ENCODE peak calls at places on chromosomes 1 and 21, in four cellular contexts. One of them, this sample, is unnamed.

GRCh38 chr1:239587066-239587465 is 200.7 kb downstream of the CHRM3 start:
- DNase-seq in HuH-7: no peak
- DNase-seq in MM.1S: no peak
- DNase-seq in activated gamma-delta T cell treated with Interleukin-2 at 50 U/mL for 16 hours: peak; percentile 12
- DNase-seq in this sample: no peak

GRCh38 chr1:183039985-183040447 is 16.8 kb downstream of the LAMC1 start:
- DNase-seq in MM.1S: no peak
- DNase-seq in HuH-7: no peak
- DNase-seq in activated gamma-delta T cell treated with Interleukin-2 at 50 U/mL for 16 hours: no peak
- DNase-seq in this sample: no peak

GRCh38 chr21:42311816-42312625 is 3.2 kb downstream of the TFF3 start:
- DNase-seq in activated gamma-delta T cell treated with Interleukin-2 at 50 U/mL for 16 hours: no peak
- DNase-seq in HuH-7: no peak
- DNase-seq in MM.1S: no peak
- DNase-seq in this sample: no peak

GRCh38 chr1:62437273-62437945 is 560 bp downstream of the USP1 start:
- DNase-seq in MM.1S: peak; percentile 28
- DNase-seq in HuH-7: peak; percentile 17
- DNase-seq in activated gamma-delta T cell treated with Interleukin-2 at 50 U/mL for 16 hours: peak; percentile 31
- DNase-seq in this sample: peak; percentile 27

GRCh38 chr1:155207578-155208405 is at the start of gene THBS3:
- DNase-seq in HuH-7: no peak
- DNase-seq in MM.1S: no peak
- DNase-seq in activated gamma-delta T cell treated with Interleukin-2 at 50 U/mL for 16 hours: no peak
- DNase-seq in this sample: no peak

GRCh38 chr1:245717611-245718010 is 562.8 kb downstream of the KIF26B start:
- DNase-seq in activated gamma-delta T cell treated with Interleukin-2 at 50 U/mL for 16 hours: no peak
- DNase-seq in HuH-7: no peak
- DNase-seq in MM.1S: no peak
- DNase-seq in this sample: no peak

GRCh38 chr1:225290244-225290643 is 137.6 kb downstream of the LBR start:
- DNase-seq in HuH-7: no peak
- DNase-seq in activated gamma-delta T cell treated with Interleukin-2 at 50 U/mL for 16 hours: no peak
- DNase-seq in MM.1S: no peak
- DNase-seq in this sample: no peak

GRCh38 chr1:113758631-113759340 is 500 bp downstream of the PHTF1 start:
- DNase-seq in activated gamma-delta T cell treated with Interleukin-2 at 50 U/mL for 16 hours: peak; percentile 47
- DNase-seq in MM.1S: peak; percentile 42
- DNase-seq in HuH-7: peak; percentile 60
- DNase-seq in this sample: peak; percentile 71

GRCh38 chr1:227779021-227779441 is 36.4 kb upstream of the PRSS38 start:
- DNase-seq in MM.1S: no peak
- DNase-seq in HuH-7: no peak
- DNase-seq in activated gamma-delta T cell treated with Interleukin-2 at 50 U/mL for 16 hours: no peak
- DNase-seq in this sample: no peak

GRCh38 chr1:238409191-238409846 is 518.6 kb upstream of the ZP4 start:
- DNase-seq in activated gamma-delta T cell treated with Interleukin-2 at 50 U/mL for 16 hours: no peak
- DNase-seq in HuH-7: no peak
- DNase-seq in MM.1S: no peak
- DNase-seq in this sample: no peak

GRCh38 chr1:31027693-31028526 is 37.6 kb downstream of the PUM1 start:
- DNase-seq in activated gamma-delta T cell treated with Interleukin-2 at 50 U/mL for 16 hours: no peak
- DNase-seq in MM.1S: no peak
- DNase-seq in HuH-7: no peak
- DNase-seq in this sample: no peak

GRCh38 chr1:206447079-206447780 is 23.0 kb upstream of the IKBKE start:
- DNase-seq in activated gamma-delta T cell treated with Interleukin-2 at 50 U/mL for 16 hours: no peak
- DNase-seq in MM.1S: no peak
- DNase-seq in HuH-7: no peak
- DNase-seq in this sample: no peak

GRCh38 chr1:98121661-98122060 is 200.8 kb upstream of the DPYD start:
- DNase-seq in activated gamma-delta T cell treated with Interleukin-2 at 50 U/mL for 16 hours: no peak
- DNase-seq in HuH-7: no peak
- DNase-seq in MM.1S: no peak
- DNase-seq in this sample: no peak

GRCh38 chr1:204077979-204078696 is 5.2 kb downstream of the SOX13 start:
- DNase-seq in activated gamma-delta T cell treated with Interleukin-2 at 50 U/mL for 16 hours: no peak
- DNase-seq in MM.1S: no peak
- DNase-seq in HuH-7: peak; percentile 50
- DNase-seq in this sample: no peak

GRCh38 chr1:151461694-151462093 is 2.4 kb upstream of the POGZ start:
- DNase-seq in activated gamma-delta T cell treated with Interleukin-2 at 50 U/mL for 16 hours: no peak
- DNase-seq in MM.1S: no peak
- DNase-seq in HuH-7: no peak
- DNase-seq in this sample: no peak

GRCh38 chr1:8752921-8753713 is 64.3 kb downstream of the RERE start:
- DNase-seq in MM.1S: no peak
- DNase-seq in activated gamma-delta T cell treated with Interleukin-2 at 50 U/mL for 16 hours: no peak
- DNase-seq in HuH-7: no peak
- DNase-seq in this sample: no peak

GRCh38 chr1:48817505-48818114 is 40.9 kb upstream of the BEND5 start:
- DNase-seq in MM.1S: peak; percentile 55
- DNase-seq in activated gamma-delta T cell treated with Interleukin-2 at 50 U/mL for 16 hours: no peak
- DNase-seq in HuH-7: peak; percentile 15
- DNase-seq in this sample: peak; percentile 62

GRCh38 chr1:224873645-224874369 is 55.7 kb upstream of the DNAH14 start:
- DNase-seq in HuH-7: no peak
- DNase-seq in MM.1S: no peak
- DNase-seq in activated gamma-delta T cell treated with Interleukin-2 at 50 U/mL for 16 hours: no peak
- DNase-seq in this sample: no peak

GRCh38 chr1:31408788-31409318 is 4.2 kb upstream of the SERINC2 start:
- DNase-seq in MM.1S: no peak
- DNase-seq in activated gamma-delta T cell treated with Interleukin-2 at 50 U/mL for 16 hours: no peak
- DNase-seq in HuH-7: no peak
- DNase-seq in this sample: no peak

GRCh38 chr1:226681652-226682493 is 57.2 kb downstream of the ITPKB start:
- DNase-seq in MM.1S: no peak
- DNase-seq in activated gamma-delta T cell treated with Interleukin-2 at 50 U/mL for 16 hours: no peak
- DNase-seq in HuH-7: no peak
- DNase-seq in this sample: no peak

GRCh38 chr1:1298861-1299685 is 8.7 kb downstream of the ACAP3 start:
- DNase-seq in MM.1S: no peak
- DNase-seq in activated gamma-delta T cell treated with Interleukin-2 at 50 U/mL for 16 hours: no peak
- DNase-seq in HuH-7: no peak
- DNase-seq in this sample: no peak

GRCh38 chr1:244779410-244779809 is 56.0 kb upstream of the COX20 start:
- DNase-seq in MM.1S: no peak
- DNase-seq in activated gamma-delta T cell treated with Interleukin-2 at 50 U/mL for 16 hours: no peak
- DNase-seq in HuH-7: no peak
- DNase-seq in this sample: no peak

GRCh38 chr1:19033516-19033840 is 77.0 kb upstream of the IFFO2 start:
- DNase-seq in MM.1S: no peak
- DNase-seq in HuH-7: no peak
- DNase-seq in activated gamma-delta T cell treated with Interleukin-2 at 50 U/mL for 16 hours: no peak
- DNase-seq in this sample: no peak

GRCh38 chr21:36350282-36350910 is 30.4 kb downstream of the MORC3 start:
- DNase-seq in MM.1S: no peak
- DNase-seq in HuH-7: no peak
- DNase-seq in activated gamma-delta T cell treated with Interleukin-2 at 50 U/mL for 16 hours: no peak
- DNase-seq in this sample: no peak

GRCh38 chr1:9078949-9079500 is 9.6 kb upstream of the SLC2A5 start:
- DNase-seq in MM.1S: no peak
- DNase-seq in HuH-7: no peak
- DNase-seq in activated gamma-delta T cell treated with Interleukin-2 at 50 U/mL for 16 hours: no peak
- DNase-seq in this sample: no peak